ENCODE peak calls at places on chromosomes 11 and 22, in seven cellular contexts. X is endodermal cell, M is brain microvascular endothelial cell, E is A673, A is cardiac muscle cell, R is tibial artery, U is lower leg skin. K is an unnamed sample.
A peak's percentile ranks its signal among the peaks of the same experiment; 100 is the strongest.

GRCh38 chr11:71936825-71937224 is 8.0 kb downstream of the RNF121 start:
- DNase-seq in X (no peak), M (peak; percentile 76), E (no peak), A (peak; percentile 57), R (no peak), U (no peak), K (peak; percentile 69)

GRCh38 chr11:85316967-85317366 is 310.2 kb downstream of the DLG2 start:
- DNase-seq in X (no peak), M (no peak), E (no peak), A (no peak), R (no peak), U (no peak), K (no peak)

GRCh38 chr11:103849366-103849765 is 187.1 kb upstream of the DDI1 start:
- DNase-seq in X (no peak), M (no peak), E (no peak), A (peak; percentile 55), R (no peak), U (no peak), K (peak; percentile 32)

GRCh38 chr11:70590356-70590991 is 192.1 kb downstream of the CTTN start:
- DNase-seq in X (no peak), M (no peak), E (no peak), A (no peak), R (no peak), U (no peak), K (no peak)

GRCh38 chr11:77633856-77634425 is 3.7 kb downstream of the CLNS1A start:
- DNase-seq in X (no peak), M (no peak), E (no peak), A (peak; percentile 77), R (no peak), U (no peak), K (peak; percentile 56)

GRCh38 chr11:8767466-8768142 is 85.0 kb downstream of the RPL27A start:
- DNase-seq in X (peak; percentile 45), M (no peak), E (no peak), A (no peak), R (no peak), U (peak; percentile 76), K (no peak)

GRCh38 chr11:93570759-93571413 is 27.7 kb upstream of the SMCO4 start:
- DNase-seq in X (no peak), M (peak; percentile 58), E (peak; percentile 34), A (peak; percentile 50), R (peak; percentile 86), U (no peak), K (peak; percentile 43)

GRCh38 chr11:86592659-86593451 is 79.6 kb downstream of the ME3 start:
- DNase-seq in X (peak; percentile 69), M (peak; percentile 97), E (peak; percentile 90), A (peak; percentile 86), R (peak; percentile 73), U (peak; percentile 91), K (peak; percentile 91)

GRCh38 chr22:40498454-40499186 is 128.2 kb downstream of the SGSM3 start:
- DNase-seq in X (peak; percentile 48), M (peak; percentile 94), E (no peak), A (peak; percentile 62), R (no peak), U (peak; percentile 39), K (peak; percentile 81)

GRCh38 chr22:31876156-31877035 is 67.9 kb upstream of the YWHAH start:
- DNase-seq in X (no peak), M (no peak), E (peak; percentile 24), A (no peak), R (no peak), U (no peak), K (no peak)

GRCh38 chr22:35484651-35485372 is 55.8 kb upstream of the RASD2 start:
- DNase-seq in X (peak; percentile 77), M (no peak), E (no peak), A (no peak), R (no peak), U (no peak), K (peak; percentile 21)

GRCh38 chr22:49921508-49922278 is 3.3 kb downstream of the CRELD2 start:
- DNase-seq in X (no peak), M (no peak), E (no peak), A (no peak), R (no peak), U (no peak), K (no peak)

GRCh38 chr11:18844753-18845367 is 53.3 kb upstream of the PTPN5 start:
- DNase-seq in X (no peak), M (peak; percentile 37), E (peak; percentile 50), A (peak; percentile 54), R (no peak), U (no peak), K (peak; percentile 44)

GRCh38 chr11:69947059-69947771 is 128.0 kb upstream of the FGF3 start:
- DNase-seq in X (no peak), M (no peak), E (no peak), A (no peak), R (no peak), U (no peak), K (no peak)

GRCh38 chr11:72812604-72812967 is 1.6 kb upstream of the ATG16L2 start:
- DNase-seq in X (peak; percentile 58), M (no peak), E (no peak), A (no peak), R (no peak), U (peak; percentile 77), K (no peak)

GRCh38 chr11:118301600-118302195 is 2.8 kb upstream of the CD3E start:
- DNase-seq in X (no peak), M (no peak), E (no peak), A (no peak), R (no peak), U (no peak), K (no peak)

GRCh38 chr11:36376888-36377758 is 81.0 kb downstream of the PRR5L start:
- DNase-seq in X (peak; percentile 90), M (peak; percentile 40), E (peak; percentile 91), A (peak; percentile 71), R (peak; percentile 71), U (peak; percentile 88), K (peak; percentile 60)

DNA sequence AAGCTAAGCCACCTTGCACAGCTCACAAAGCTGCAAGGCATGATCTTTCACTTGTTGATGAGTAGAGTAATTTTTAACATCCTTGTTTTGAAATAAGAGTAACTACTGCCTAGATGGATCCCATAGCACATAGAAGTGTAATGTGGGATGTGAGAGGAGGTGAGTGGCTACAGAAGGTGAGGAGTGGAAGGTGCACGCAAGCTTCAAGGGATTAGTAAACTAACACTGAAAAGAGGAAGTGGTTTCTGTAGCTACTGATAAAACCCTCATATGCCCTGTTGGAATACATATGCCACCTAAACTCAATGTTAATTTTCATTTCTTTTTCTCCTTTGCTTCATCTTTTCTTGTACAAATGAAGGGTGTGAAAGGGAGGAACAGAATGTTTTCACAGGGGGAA is 22.0 kb upstream of the CTSC start:
- DNase-seq in X (no peak), M (no peak), E (no peak), A (no peak), R (no peak), U (no peak), K (no peak)
- H3K4me3 ChIP-seq in X (no peak overlapping the region), M (no peak overlapping the region), E (no peak overlapping the region), A (no peak overlapping the region), R (no peak overlapping the region), U (no peak overlapping the region), K (no peak overlapping the region)

DNA sequence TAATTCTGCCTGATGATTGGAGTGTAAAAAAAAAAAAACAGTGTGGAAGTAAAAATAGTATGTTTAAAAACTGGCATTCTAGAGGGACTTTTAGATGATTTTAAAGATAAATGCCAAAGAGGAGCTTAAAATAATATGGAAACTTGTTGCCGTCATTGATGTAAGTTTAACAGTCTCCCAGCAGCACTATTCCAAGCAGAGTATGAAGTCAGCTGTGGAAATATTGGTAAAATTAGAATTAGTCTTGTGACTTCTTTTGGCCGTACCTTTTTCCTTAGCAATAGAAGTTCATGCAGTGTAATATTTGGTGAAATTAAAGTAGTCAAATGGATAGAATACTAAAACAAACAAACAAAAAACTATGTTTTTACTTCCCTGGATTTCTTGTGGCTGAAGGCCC is 134.9 kb downstream of the METTL15 start:
- DNase-seq in X (no peak), M (no peak), E (no peak), A (no peak), R (no peak), U (no peak), K (no peak)
- TF ChIP-seq CTCF in X (no peak), M (no peak), E (no peak), A (no peak), R (no peak), U (no peak), K (no peak)

GRCh38 chr11:1438261-1438966 is 48.2 kb downstream of the MOB2 start:
- DNase-seq in X (no peak), M (no peak), E (no peak), A (no peak), R (no peak), U (no peak), K (no peak)

GRCh38 chr11:1434941-1435340 is 45.2 kb downstream of the BRSK2 start:
- DNase-seq in X (no peak), M (no peak), E (no peak), A (no peak), R (no peak), U (no peak), K (no peak)

GRCh38 chr11:1435820-1436467 is 46.2 kb downstream of the BRSK2 start:
- DNase-seq in X (peak; percentile 81), M (no peak), E (peak; percentile 17), A (no peak), R (no peak), U (no peak), K (no peak)

GRCh38 chr11:1437500-1437899 is 47.8 kb downstream of the BRSK2 start:
- DNase-seq in X (peak; percentile 70), M (peak; percentile 26), E (peak; percentile 7), A (peak; percentile 89), R (no peak), U (no peak), K (peak; percentile 86)

DNA sequence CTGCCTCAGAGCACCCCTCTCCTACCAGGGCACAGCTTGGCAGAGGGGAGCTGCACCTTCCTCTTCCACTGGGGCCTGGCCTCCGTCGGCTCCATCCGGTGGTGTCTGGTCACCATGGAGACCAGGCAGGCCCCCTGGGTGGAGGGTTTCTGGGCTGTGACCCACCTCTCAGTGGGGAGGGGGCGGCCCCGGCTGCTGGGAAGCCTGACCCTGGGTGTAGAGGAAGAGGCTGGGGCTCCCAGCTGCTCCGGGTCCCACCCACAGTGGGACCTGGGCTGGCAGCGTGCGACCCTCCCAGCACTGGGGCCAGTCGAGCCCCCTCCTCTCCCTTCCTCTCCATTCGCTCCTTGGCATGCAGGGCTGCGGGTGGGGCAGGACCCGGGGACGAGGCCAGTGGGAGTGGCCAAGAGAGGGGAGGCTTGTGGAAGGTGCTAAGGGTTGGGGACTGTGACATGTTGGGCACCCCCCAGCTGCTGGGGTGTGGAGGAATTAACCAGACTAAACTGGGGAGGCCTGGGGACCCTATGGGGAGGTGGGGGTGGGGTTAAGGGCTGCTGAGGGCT is 46.8 kb downstream of the BRSK2 start:
- DNase-seq in X (peak; percentile 74), M (no peak), E (no peak), A (no peak), R (no peak), U (no peak), K (no peak)
- H3K4me3 ChIP-seq in X (no peak overlapping the region), M (no peak overlapping the region), E (no peak overlapping the region), A (no peak overlapping the region), R (no peak overlapping the region), U (no peak overlapping the region), K (no peak overlapping the region)

GRCh38 chr11:114059278-114059983 is at the start of gene ZBTB16:
- DNase-seq in X (peak; percentile 90), M (no peak), E (peak; percentile 90), A (peak; percentile 94), R (peak; percentile 95), U (peak; percentile 98), K (peak; percentile 93)
- TF ChIP-seq CTCF in X (no peak), M (no peak), E (peak; percentile 51), A (peak; percentile 35), R (peak; percentile 35), U (no peak), K (peak; percentile 13)